ENCODE peak calls at places on chromosomes 7 and 10, in seven cellular contexts. One of them, this sample, is unnamed.

GRCh38 chr10:3954615-3955014 is 169.6 kb upstream of the KLF6 start:
- DNase-seq in NCI-H446: no peak
- DNase-seq in right cardiac atrium: peak; percentile 57
- DNase-seq in cardiac fibroblast: no peak
- DNase-seq in activated T-cell treated with anti-CD3 and anti-CD28 coated beads for 48 hours: no peak
- DNase-seq in ELF-1: no peak
- DNase-seq in CD4-positive, alpha-beta memory T cell: no peak
- DNase-seq in this sample: no peak

GRCh38 chr7:14419554-14419953 is 430.1 kb upstream of the ETV1 start:
- DNase-seq in ELF-1: no peak
- DNase-seq in activated T-cell treated with anti-CD3 and anti-CD28 coated beads for 48 hours: no peak
- DNase-seq in cardiac fibroblast: peak; percentile 40
- DNase-seq in NCI-H446: no peak
- DNase-seq in right cardiac atrium: no peak
- DNase-seq in CD4-positive, alpha-beta memory T cell: no peak
- DNase-seq in this sample: no peak

GRCh38 chr7:106599343-106599698 is 61.6 kb downstream of the CCDC71L start:
- DNase-seq in activated T-cell treated with anti-CD3 and anti-CD28 coated beads for 48 hours: no peak
- DNase-seq in NCI-H446: no peak
- DNase-seq in cardiac fibroblast: no peak
- DNase-seq in right cardiac atrium: no peak
- DNase-seq in ELF-1: no peak
- DNase-seq in CD4-positive, alpha-beta memory T cell: no peak
- DNase-seq in this sample: no peak

GRCh38 chr7:99008921-99009530 is 130.7 kb downstream of the TRRAP start:
- DNase-seq in activated T-cell treated with anti-CD3 and anti-CD28 coated beads for 48 hours: no peak
- DNase-seq in right cardiac atrium: no peak
- DNase-seq in ELF-1: no peak
- DNase-seq in cardiac fibroblast: no peak
- DNase-seq in NCI-H446: no peak
- DNase-seq in CD4-positive, alpha-beta memory T cell: no peak
- DNase-seq in this sample: no peak

GRCh38 chr10:35413985-35414861 is 77.9 kb downstream of the CCNY start:
- DNase-seq in activated T-cell treated with anti-CD3 and anti-CD28 coated beads for 48 hours: peak; percentile 29
- DNase-seq in right cardiac atrium: no peak
- DNase-seq in ELF-1: peak; percentile 31
- DNase-seq in cardiac fibroblast: no peak
- DNase-seq in NCI-H446: no peak
- DNase-seq in CD4-positive, alpha-beta memory T cell: no peak
- DNase-seq in this sample: no peak

GRCh38 chr7:36670585-36671431 is 53.5 kb downstream of the AOAH start:
- DNase-seq in cardiac fibroblast: peak; percentile 74
- DNase-seq in activated T-cell treated with anti-CD3 and anti-CD28 coated beads for 48 hours: peak; percentile 48
- DNase-seq in NCI-H446: peak; percentile 43
- DNase-seq in right cardiac atrium: peak; percentile 59
- DNase-seq in CD4-positive, alpha-beta memory T cell: peak; percentile 70
- DNase-seq in ELF-1: peak; percentile 83
- DNase-seq in this sample: peak; percentile 36

GRCh38 chr7:99694201-99694911 is 14.6 kb upstream of the CYP3A5 start:
- DNase-seq in CD4-positive, alpha-beta memory T cell: no peak
- DNase-seq in NCI-H446: no peak
- DNase-seq in ELF-1: no peak
- DNase-seq in activated T-cell treated with anti-CD3 and anti-CD28 coated beads for 48 hours: no peak
- DNase-seq in right cardiac atrium: no peak
- DNase-seq in cardiac fibroblast: no peak
- DNase-seq in this sample: no peak

GRCh38 chr7:138608292-138608691 is 92.9 kb downstream of the SVOPL start:
- DNase-seq in cardiac fibroblast: peak; percentile 53
- DNase-seq in right cardiac atrium: no peak
- DNase-seq in CD4-positive, alpha-beta memory T cell: no peak
- DNase-seq in ELF-1: no peak
- DNase-seq in activated T-cell treated with anti-CD3 and anti-CD28 coated beads for 48 hours: peak; percentile 20
- DNase-seq in NCI-H446: no peak
- DNase-seq in this sample: no peak

GRCh38 chr10:133224861-133225366 is 5.1 kb upstream of the UTF1 start:
- DNase-seq in activated T-cell treated with anti-CD3 and anti-CD28 coated beads for 48 hours: no peak
- DNase-seq in NCI-H446: no peak
- DNase-seq in CD4-positive, alpha-beta memory T cell: no peak
- DNase-seq in ELF-1: no peak
- DNase-seq in right cardiac atrium: no peak
- DNase-seq in cardiac fibroblast: peak; percentile 64
- DNase-seq in this sample: no peak

GRCh38 chr7:150955519-150956394 is 22.4 kb downstream of the KCNH2 start:
- DNase-seq in right cardiac atrium: peak; percentile 87
- DNase-seq in NCI-H446: peak; percentile 41
- DNase-seq in activated T-cell treated with anti-CD3 and anti-CD28 coated beads for 48 hours: no peak
- DNase-seq in CD4-positive, alpha-beta memory T cell: no peak
- DNase-seq in ELF-1: peak; percentile 64
- DNase-seq in cardiac fibroblast: no peak
- DNase-seq in this sample: no peak

GRCh38 chr7:22594020-22594419 is 94.0 kb upstream of the STEAP1B start:
- DNase-seq in right cardiac atrium: no peak
- DNase-seq in CD4-positive, alpha-beta memory T cell: no peak
- DNase-seq in cardiac fibroblast: no peak
- DNase-seq in NCI-H446: no peak
- DNase-seq in activated T-cell treated with anti-CD3 and anti-CD28 coated beads for 48 hours: no peak
- DNase-seq in ELF-1: no peak
- DNase-seq in this sample: no peak

GRCh38 chr7:129688503-129689222 is 77.1 kb downstream of the NRF1 start:
- DNase-seq in cardiac fibroblast: peak; percentile 34
- DNase-seq in CD4-positive, alpha-beta memory T cell: no peak
- DNase-seq in right cardiac atrium: no peak
- DNase-seq in ELF-1: no peak
- DNase-seq in NCI-H446: no peak
- DNase-seq in activated T-cell treated with anti-CD3 and anti-CD28 coated beads for 48 hours: no peak
- DNase-seq in this sample: no peak

GRCh38 chr10:91313761-91314520 is 93.5 kb downstream of the PCGF5 start:
- DNase-seq in NCI-H446: no peak
- DNase-seq in cardiac fibroblast: peak; percentile 54
- DNase-seq in ELF-1: peak; percentile 4
- DNase-seq in right cardiac atrium: no peak
- DNase-seq in activated T-cell treated with anti-CD3 and anti-CD28 coated beads for 48 hours: no peak
- DNase-seq in CD4-positive, alpha-beta memory T cell: no peak
- DNase-seq in this sample: no peak

GRCh38 chr7:4115442-4115841 is 566.7 kb upstream of the FOXK1 start:
- DNase-seq in CD4-positive, alpha-beta memory T cell: no peak
- DNase-seq in ELF-1: no peak
- DNase-seq in NCI-H446: no peak
- DNase-seq in right cardiac atrium: no peak
- DNase-seq in activated T-cell treated with anti-CD3 and anti-CD28 coated beads for 48 hours: no peak
- DNase-seq in cardiac fibroblast: no peak
- DNase-seq in this sample: no peak

GRCh38 chr7:95469850-95470249 is 15.9 kb upstream of the ASB4 start:
- DNase-seq in CD4-positive, alpha-beta memory T cell: no peak
- DNase-seq in right cardiac atrium: no peak
- DNase-seq in activated T-cell treated with anti-CD3 and anti-CD28 coated beads for 48 hours: no peak
- DNase-seq in cardiac fibroblast: no peak
- DNase-seq in NCI-H446: no peak
- DNase-seq in ELF-1: no peak
- DNase-seq in this sample: no peak

GRCh38 chr7:137670521-137671064 is 176.2 kb downstream of the DGKI start:
- DNase-seq in activated T-cell treated with anti-CD3 and anti-CD28 coated beads for 48 hours: no peak
- DNase-seq in right cardiac atrium: no peak
- DNase-seq in ELF-1: no peak
- DNase-seq in CD4-positive, alpha-beta memory T cell: no peak
- DNase-seq in NCI-H446: no peak
- DNase-seq in cardiac fibroblast: peak; percentile 38
- DNase-seq in this sample: peak; percentile 49

GRCh38 chr7:107742678-107743566 is 1.0 kb upstream of the CBLL1 start:
- DNase-seq in NCI-H446: no peak
- DNase-seq in cardiac fibroblast: no peak
- DNase-seq in CD4-positive, alpha-beta memory T cell: no peak
- DNase-seq in activated T-cell treated with anti-CD3 and anti-CD28 coated beads for 48 hours: no peak
- DNase-seq in right cardiac atrium: peak; percentile 81
- DNase-seq in ELF-1: no peak
- DNase-seq in this sample: no peak

GRCh38 chr10:27948191-27948590 is 50.7 kb downstream of the ODAD2 start:
- DNase-seq in ELF-1: no peak
- DNase-seq in NCI-H446: no peak
- DNase-seq in right cardiac atrium: no peak
- DNase-seq in cardiac fibroblast: no peak
- DNase-seq in activated T-cell treated with anti-CD3 and anti-CD28 coated beads for 48 hours: no peak
- DNase-seq in CD4-positive, alpha-beta memory T cell: no peak
- DNase-seq in this sample: no peak

GRCh38 chr10:82124713-82125112 is 249.7 kb downstream of the NRG3 start:
- DNase-seq in ELF-1: no peak
- DNase-seq in CD4-positive, alpha-beta memory T cell: no peak
- DNase-seq in cardiac fibroblast: no peak
- DNase-seq in right cardiac atrium: no peak
- DNase-seq in NCI-H446: no peak
- DNase-seq in activated T-cell treated with anti-CD3 and anti-CD28 coated beads for 48 hours: no peak
- DNase-seq in this sample: no peak

GRCh38 chr7:17501461-17502208 is 203.2 kb downstream of the AHR start:
- DNase-seq in NCI-H446: no peak
- DNase-seq in cardiac fibroblast: peak; percentile 48
- DNase-seq in CD4-positive, alpha-beta memory T cell: no peak
- DNase-seq in ELF-1: no peak
- DNase-seq in activated T-cell treated with anti-CD3 and anti-CD28 coated beads for 48 hours: no peak
- DNase-seq in right cardiac atrium: no peak
- DNase-seq in this sample: no peak

GRCh38 chr10:42976353-42977031 is 100.4 kb upstream of the RET start:
- DNase-seq in right cardiac atrium: no peak
- DNase-seq in activated T-cell treated with anti-CD3 and anti-CD28 coated beads for 48 hours: no peak
- DNase-seq in CD4-positive, alpha-beta memory T cell: no peak
- DNase-seq in ELF-1: no peak
- DNase-seq in NCI-H446: no peak
- DNase-seq in cardiac fibroblast: no peak
- DNase-seq in this sample: no peak

GRCh38 chr7:150631866-150632864 is at the start of gene GIMAP6:
- DNase-seq in NCI-H446: no peak
- DNase-seq in CD4-positive, alpha-beta memory T cell: peak; percentile 48
- DNase-seq in right cardiac atrium: peak; percentile 67
- DNase-seq in ELF-1: no peak
- DNase-seq in activated T-cell treated with anti-CD3 and anti-CD28 coated beads for 48 hours: peak; percentile 29
- DNase-seq in cardiac fibroblast: no peak
- DNase-seq in this sample: no peak